ENCODE peak calls at places on chromosomes 3 and 15, in four cellular contexts. F, I, X and V are unnamed samples.

GRCh38 chr15:73403171-73403570 is 34.4 kb upstream of the HCN4 start:
- DNase-seq in F (no peak), I (no peak), X (no peak), V (no peak)

GRCh38 chr3:13520326-13520880 is 28.5 kb upstream of the FBLN2 start:
- DNase-seq in F (no peak), I (no peak), X (no peak), V (no peak)

GRCh38 chr3:4338751-4339150 is 35.6 kb downstream of the SETMAR start:
- DNase-seq in F (no peak), I (no peak), X (no peak), V (no peak)

GRCh38 chr3:127012091-127012490 is 29.2 kb downstream of the PLXNA1 start:
- DNase-seq in F (no peak), I (no peak), X (no peak), V (no peak)

GRCh38 chr15:61195116-61196002 is 33.7 kb downstream of the RORA start:
- DNase-seq in F (peak), I (peak), X (no peak), V (peak)

GRCh38 chr15:101489633-101490407 is at the start of gene PCSK6:
- DNase-seq in F (peak), I (peak), X (no peak), V (no peak)

GRCh38 chr15:99197861-99198260 is 51.5 kb downstream of the TTC23 start:
- DNase-seq in F (no peak), I (no peak), X (no peak), V (no peak)

GRCh38 chr3:7144696-7145308 is 283.9 kb downstream of the GRM7 start:
- DNase-seq in F (no peak), I (peak), X (no peak), V (peak)

GRCh38 chr3:128170866-128171516 is 17.7 kb downstream of the EEFSEC start:
- DNase-seq in F (peak), I (peak), X (peak), V (no peak)

GRCh38 chr3:50078622-50079021 is 10.1 kb upstream of the RBM5 start:
- DNase-seq in F (no peak), I (no peak), X (no peak), V (no peak)

GRCh38 chr3:67006460-67006859 is 8.4 kb downstream of the KBTBD8 start:
- DNase-seq in F (no peak), I (no peak), X (no peak), V (no peak)

GRCh38 chr3:123805504-123805903 is 78.6 kb downstream of the MYLK start:
- DNase-seq in F (peak), I (no peak), X (no peak), V (no peak)

GRCh38 chr3:168707900-168708299 is 612.2 kb upstream of the GOLIM4 start:
- DNase-seq in F (no peak), I (no peak), X (no peak), V (no peak)

GRCh38 chr3:161796780-161797179 is 300.2 kb downstream of the OTOL1 start:
- DNase-seq in F (no peak), I (no peak), X (no peak), V (no peak)

GRCh38 chr15:71532994-71533393 is 277.4 kb upstream of the NR2E3 start:
- DNase-seq in F (no peak), I (no peak), X (no peak), V (no peak)

GRCh38 chr3:194485876-194486539 is 794 bp downstream of the ATP13A3 start:
- DNase-seq in F (peak), I (peak), X (peak), V (no peak)

GRCh38 chr15:40855706-40856234 is 11.9 kb downstream of the SPINT1 start:
- DNase-seq in F (no peak), I (no peak), X (no peak), V (no peak)

GRCh38 chr3:142240708-142241107 is 15.3 kb upstream of the GK5 start:
- DNase-seq in F (no peak), I (no peak), X (no peak), V (no peak)

GRCh38 chr15:83559310-83559966 is 94.5 kb upstream of the ADAMTSL3 start:
- DNase-seq in F (peak), I (peak), X (peak), V (peak)

GRCh38 chr3:83632526-83632925 is 1326.3 kb upstream of the CADM2 start:
- DNase-seq in F (no peak), I (no peak), X (no peak), V (no peak)

GRCh38 chr3:127673191-127674098 is 693 bp downstream of the ABTB1 start:
- DNase-seq in F (peak), I (peak), X (peak), V (no peak)

GRCh38 chr3:4672727-4673126 is 179.6 kb downstream of the ITPR1 start:
- DNase-seq in F (no peak), I (no peak), X (no peak), V (no peak)

GRCh38 chr3:48502728-48503168 is 1.2 kb downstream of the SHISA5 start:
- DNase-seq in F (no peak), I (no peak), X (peak), V (no peak)

DNA sequence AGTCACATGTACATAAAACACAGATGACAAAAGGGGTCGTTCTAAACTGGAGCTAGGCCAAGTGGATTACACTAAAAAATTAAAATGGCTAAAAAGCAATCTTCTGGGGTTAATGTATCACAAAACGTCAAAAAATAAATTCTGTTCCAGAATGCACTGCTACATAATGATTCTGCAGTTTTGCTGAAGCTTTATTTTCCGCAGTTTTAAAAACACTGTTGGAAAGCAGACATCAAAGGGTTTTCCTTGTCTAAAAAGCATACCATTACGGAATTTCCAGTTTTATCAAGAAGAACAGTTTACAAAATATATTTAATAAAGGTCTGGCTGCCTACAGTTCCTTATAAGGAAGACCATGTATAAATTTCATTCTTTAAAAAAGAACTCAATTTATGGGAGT is 1.4 kb downstream of the DMXL2 start:
- DNase-seq in F (no peak), I (no peak), X (no peak), V (no peak)
- H3K4me3 ChIP-seq in F (peak), I (peak), X (peak), V (no peak)

GRCh38 chr3:114758828-114759709 is 388.0 kb downstream of the ZBTB20 start:
- DNase-seq in F (no peak), I (peak), X (no peak), V (no peak)
- H3K4me3 ChIP-seq in F (no peak), I (peak), X (peak), V (no peak)

DNA sequence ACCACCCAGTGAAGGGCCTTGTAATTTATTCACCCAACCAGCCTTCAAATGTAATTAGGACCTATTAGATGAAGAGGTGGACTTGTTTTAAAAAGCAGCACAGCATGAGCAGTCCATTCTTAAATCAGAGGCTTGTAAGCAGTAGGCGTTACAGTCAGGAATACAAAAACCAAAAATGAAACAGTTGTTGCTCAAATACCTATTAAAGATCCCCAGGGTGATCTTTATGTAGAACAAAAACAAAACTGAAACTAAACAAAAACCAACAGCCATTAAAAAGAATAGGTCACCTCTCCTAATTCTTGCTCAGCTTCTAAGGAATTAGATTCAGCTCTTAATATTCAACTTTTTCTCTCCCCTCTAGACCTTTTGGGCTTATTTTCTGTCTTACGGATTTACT is 104.9 kb upstream of the ST8SIA2 start:
- DNase-seq in F (no peak), I (no peak), X (no peak), V (no peak)
- H3K4me3 ChIP-seq in F (no peak), I (no peak), X (no peak), V (no peak)

DNA sequence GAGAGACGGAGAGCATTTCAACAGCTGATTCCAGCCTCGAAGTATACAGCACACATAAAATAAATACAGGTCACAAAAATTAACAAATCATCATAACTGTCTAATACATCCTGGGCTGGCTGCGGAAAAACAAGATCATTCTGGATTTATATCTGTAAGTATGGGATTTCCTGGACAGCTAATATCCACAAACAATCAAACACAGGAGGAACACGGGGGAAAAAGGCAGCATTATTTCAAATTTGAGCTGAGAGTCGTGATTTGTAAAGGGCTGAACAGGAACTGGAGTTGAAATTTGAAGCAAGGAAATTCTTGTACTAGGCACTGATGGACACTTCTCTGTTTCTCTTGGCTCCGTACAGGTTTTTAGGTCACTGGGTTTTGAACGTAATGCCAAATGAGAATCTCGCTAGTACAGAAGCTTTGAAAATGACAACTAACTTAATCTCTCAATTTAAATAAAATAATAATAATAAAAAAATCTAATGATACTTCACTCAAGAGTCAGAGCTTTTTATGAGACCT is 577.7 kb downstream of the FOXP1 start:
- DNase-seq in F (no peak), I (no peak), X (no peak), V (no peak)
- H3K4me3 ChIP-seq in F (no peak), I (no peak), X (no peak), V (no peak)

DNA sequence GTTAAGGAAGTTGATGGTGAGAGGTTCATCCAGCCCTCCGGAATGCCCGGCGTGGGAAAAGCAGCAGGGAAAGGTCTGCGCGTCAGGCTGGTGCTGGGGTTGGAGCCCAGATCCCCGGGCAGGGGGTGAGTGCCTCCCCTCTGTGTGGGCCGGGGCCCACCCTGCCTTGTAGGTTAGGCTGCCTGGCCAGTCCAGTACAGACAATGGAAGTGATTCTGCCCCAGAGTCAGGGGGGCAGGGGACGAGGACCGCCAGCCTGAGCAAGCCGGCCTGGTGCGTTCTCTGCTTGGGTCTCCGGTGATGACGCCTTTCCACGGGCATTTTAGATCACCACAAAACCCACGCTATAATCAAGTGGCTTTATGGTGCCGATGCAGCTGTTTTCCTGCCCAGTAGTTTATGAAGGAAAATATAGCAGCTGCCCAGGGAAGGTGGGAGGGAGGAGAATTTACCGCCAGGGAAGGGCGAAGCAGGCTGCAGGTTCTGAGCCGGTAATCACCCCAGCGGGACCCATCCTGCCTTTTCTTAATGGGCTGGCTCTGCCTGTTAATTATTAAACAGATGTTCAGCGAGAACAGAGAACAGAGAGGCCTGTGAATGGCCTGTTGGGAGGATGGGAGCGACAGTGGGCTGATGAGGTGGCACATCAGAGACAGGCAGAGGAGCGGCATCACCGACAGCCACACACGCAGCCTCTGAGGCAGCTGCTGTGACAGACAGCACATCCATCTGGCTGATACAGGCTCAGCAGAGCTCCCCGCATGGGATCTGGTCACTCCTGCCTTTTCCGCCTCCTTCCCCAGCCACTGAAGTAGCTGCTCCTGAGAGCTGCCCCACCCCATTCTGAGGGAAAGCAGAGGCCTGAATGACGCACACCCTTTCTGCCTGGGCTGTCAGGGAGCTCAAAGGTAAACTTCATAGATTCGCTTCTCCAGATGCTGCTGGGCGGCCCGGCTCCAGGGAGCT is 35.2 kb downstream of the BDH1 start:
- DNase-seq in F (peak), I (peak), X (no peak), V (no peak)
- H3K4me3 ChIP-seq in F (no peak), I (no peak), X (no peak), V (no peak)

DNA sequence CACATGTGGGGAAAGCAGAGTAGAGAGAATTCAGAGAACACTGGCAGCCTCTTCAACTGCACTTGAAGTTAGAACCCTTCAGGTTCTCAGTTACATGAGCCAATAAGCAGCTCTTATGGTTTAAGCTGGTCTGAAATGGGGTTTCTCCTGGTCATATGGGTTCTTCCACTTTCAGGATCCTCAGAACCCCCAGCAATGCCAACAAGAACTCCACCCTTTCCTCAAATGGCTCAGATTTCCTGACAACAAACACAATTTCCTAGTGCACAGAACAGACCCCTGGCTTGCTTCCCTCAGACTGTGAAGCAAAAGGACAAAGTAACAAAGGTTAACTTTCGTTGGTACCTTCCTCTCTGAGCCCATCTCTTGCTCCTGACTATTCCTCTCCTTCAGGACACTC is 23.9 kb upstream of the FRMD4B start:
- DNase-seq in F (no peak), I (no peak), X (no peak), V (no peak)
- H3K4me3 ChIP-seq in F (no peak), I (no peak), X (no peak), V (no peak)

DNA sequence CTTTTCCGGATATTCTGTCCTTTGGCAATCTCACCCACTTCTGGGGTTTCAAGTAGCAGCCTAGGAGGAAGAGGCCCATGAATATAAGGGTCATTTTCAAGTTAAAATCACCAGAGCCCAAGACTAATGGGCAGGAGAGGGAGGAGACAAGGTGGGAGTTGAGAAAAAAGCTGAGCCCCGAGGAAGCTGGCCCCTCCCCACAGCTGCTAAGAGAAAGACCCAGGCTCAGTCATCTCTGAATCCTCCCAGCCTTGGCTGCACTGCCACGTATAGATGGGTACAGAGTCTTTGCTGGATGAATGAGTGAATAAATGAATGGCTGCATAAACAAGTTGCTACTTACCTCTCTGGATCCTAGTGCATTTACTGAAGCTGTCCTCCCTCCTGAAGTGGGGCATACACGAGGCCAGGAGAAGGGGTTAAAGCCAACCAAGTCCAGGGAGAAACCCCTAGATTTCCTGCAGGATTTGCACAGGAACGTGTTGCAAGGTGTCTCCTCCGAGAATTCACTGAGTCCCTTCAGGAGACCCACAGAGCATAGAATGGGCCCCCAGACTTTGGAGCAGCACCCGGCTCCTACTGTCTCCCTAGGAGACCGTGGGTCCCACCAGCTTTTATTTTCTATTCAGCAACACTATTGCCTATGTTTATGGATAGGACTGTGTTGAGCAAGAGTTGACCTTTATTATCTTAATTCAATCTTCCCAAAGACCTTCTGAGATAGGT is 100.8 kb upstream of the LIPC start:
- DNase-seq in F (no peak), I (no peak), X (no peak), V (no peak)
- H3K4me3 ChIP-seq in F (no peak), I (no peak), X (no peak), V (no peak)

DNA sequence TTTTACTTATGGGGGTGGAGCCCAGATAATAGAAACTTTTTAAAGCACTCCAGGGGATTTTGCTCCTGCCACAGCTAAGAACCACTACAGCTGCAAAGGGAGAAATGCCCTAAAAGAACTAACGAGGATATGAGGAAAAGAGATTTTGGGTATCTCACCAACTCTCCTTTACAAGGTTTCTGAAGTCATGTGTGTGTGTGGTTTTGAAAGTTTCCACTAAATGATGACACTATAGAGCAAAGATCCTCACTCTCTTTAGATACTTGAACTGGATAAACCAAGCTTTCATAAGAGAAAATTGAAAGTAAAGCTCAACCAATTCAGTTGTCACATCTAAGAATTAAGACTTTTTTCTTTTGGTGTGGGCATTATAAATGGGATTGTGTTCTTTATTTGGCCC is 455.3 kb upstream of the ALCAM start:
- DNase-seq in F (no peak), I (no peak), X (no peak), V (no peak)
- H3K4me3 ChIP-seq in F (no peak), I (no peak), X (no peak), V (no peak)

GRCh38 chr3:15982667-15983145 is 184.9 kb upstream of the ANKRD28 start:
- DNase-seq in F (no peak), I (no peak), X (no peak), V (no peak)
- H3K4me3 ChIP-seq in F (no peak), I (no peak), X (no peak), V (no peak)

GRCh38 chr15:76337047-76337738 is 620 bp downstream of the ISL2 start:
- DNase-seq in F (no peak), I (no peak), X (no peak), V (no peak)

GRCh38 chr15:76335129-76335850 is 1.3 kb upstream of the ISL2 start:
- DNase-seq in F (no peak), I (no peak), X (peak), V (no peak)

GRCh38 chr15:76337739-76338554 is 1.4 kb downstream of the ISL2 start:
- DNase-seq in F (no peak), I (no peak), X (no peak), V (no peak)

GRCh38 chr15:76335851-76336253 is 721 bp upstream of the ISL2 start:
- DNase-seq in F (no peak), I (no peak), X (no peak), V (no peak)

GRCh38 chr15:76336254-76337046 is at the start of gene ISL2:
- DNase-seq in F (peak), I (peak), X (peak), V (peak)
- H3K4me3 ChIP-seq in F (peak), I (peak), X (peak), V (peak)